ENCODE peak calls at places on chromosomes 7 and 10, in four cellular contexts. O, K, N and F are unnamed samples.

GRCh38 chr7:46707973-46708372 is 786.9 kb upstream of the IGFBP3 start:
- DNase-seq in O (no peak), K (no peak), N (no peak), F (no peak)

GRCh38 chr10:114043532-114044250 is at the start of gene ADRB1:
- DNase-seq in O (peak), K (peak), N (peak), F (peak)

GRCh38 chr7:35905555-35905954 is 104.7 kb downstream of the SEPTIN7 start:
- DNase-seq in O (no peak), K (no peak), N (no peak), F (no peak)

GRCh38 chr10:75062191-75062849 is 49.1 kb upstream of the SAMD8 start:
- DNase-seq in O (no peak), K (no peak), N (no peak), F (no peak)

GRCh38 chr7:133484135-133484534 is 231.3 kb downstream of the EXOC4 start:
- DNase-seq in O (peak), K (no peak), N (no peak), F (no peak)

GRCh38 chr10:60870803-60871202 is 73.2 kb downstream of the RHOBTB1 start:
- DNase-seq in O (no peak), K (no peak), N (no peak), F (no peak)

GRCh38 chr7:4882169-4882741 is 1.3 kb downstream of the RADIL start:
- DNase-seq in O (no peak), K (peak), N (no peak), F (peak)

GRCh38 chr7:130270947-130271790 is 4.5 kb downstream of the CPA2 start:
- DNase-seq in O (no peak), K (no peak), N (peak), F (no peak)

GRCh38 chr7:128791121-128791967 is 424 bp upstream of the CCDC136 start:
- DNase-seq in O (peak), K (peak), N (peak), F (peak)

GRCh38 chr7:40546616-40547501 is 412.1 kb downstream of the SUGCT start:
- DNase-seq in O (no peak), K (no peak), N (no peak), F (no peak)

GRCh38 chr10:98367626-98368451 is 47.1 kb downstream of the PYROXD2 start:
- DNase-seq in O (no peak), K (peak), N (no peak), F (no peak)

GRCh38 chr10:5890519-5890878 is 456 bp downstream of the FBH1 start:
- DNase-seq in O (peak), K (no peak), N (peak), F (no peak)

GRCh38 chr7:20577362-20578069 is 38.0 kb upstream of the ABCB5 start:
- DNase-seq in O (no peak), K (no peak), N (no peak), F (no peak)

GRCh38 chr7:134527979-134528371 is 608 bp downstream of the AKR1B10 start:
- DNase-seq in O (no peak), K (no peak), N (no peak), F (no peak)

GRCh38 chr10:89210794-89211425 is 3.8 kb upstream of the CH25H start:
- DNase-seq in O (no peak), K (no peak), N (no peak), F (no peak)

GRCh38 chr7:130845581-130846085 is 111.6 kb upstream of the KLF14 start:
- DNase-seq in O (no peak), K (no peak), N (no peak), F (no peak)

GRCh38 chr7:92682767-92683539 is 92.8 kb upstream of the FAM133B start:
- DNase-seq in O (no peak), K (no peak), N (no peak), F (no peak)

GRCh38 chr7:148142660-148143248 is 447.8 kb upstream of the C7orf33 start:
- DNase-seq in O (no peak), K (peak), N (peak), F (no peak)

GRCh38 chr10:22599048-22599561 is 115.3 kb downstream of the PIP4K2A start:
- DNase-seq in O (no peak), K (no peak), N (no peak), F (no peak)

GRCh38 chr10:106682175-106682574 is 482.3 kb downstream of the SORCS1 start:
- DNase-seq in O (no peak), K (no peak), N (no peak), F (no peak)

GRCh38 chr10:48249004-48249762 is 25.3 kb downstream of the FRMPD2 start:
- DNase-seq in O (no peak), K (no peak), N (no peak), F (no peak)

GRCh38 chr10:71964669-71965515 is 697 bp downstream of the CHST3 start:
- DNase-seq in O (no peak), K (peak), N (no peak), F (peak)

GRCh38 chr7:51482976-51483375 is 166.4 kb upstream of the COBL start:
- DNase-seq in O (no peak), K (no peak), N (no peak), F (no peak)

GRCh38 chr7:36707465-36707864 is 16.8 kb downstream of the AOAH start:
- DNase-seq in O (no peak), K (no peak), N (no peak), F (no peak)

GRCh38 chr7:129499915-129500463 is 2.3 kb upstream of the SMKR1 start:
- DNase-seq in O (no peak), K (no peak), N (no peak), F (no peak)